ENCODE peak calls at places on chromosomes 12 and 14, in five cellular contexts. V, T, K, B and A are unnamed samples.

GRCh38 chr12:26195250-26195640 is at the start of gene SSPN:
- DNase-seq in V (peak), T (peak), K (no peak), B (peak), A (peak)

GRCh38 chr14:94100847-94101246 is 9.7 kb upstream of the IFI27 start:
- DNase-seq in V (peak), T (peak), K (no peak), B (no peak), A (peak)

GRCh38 chr12:58765653-58766554 is 154.4 kb downstream of the LRIG3 start:
- DNase-seq in V (peak), T (no peak), K (no peak), B (no peak), A (no peak)

GRCh38 chr12:66467932-66468331 is 165.6 kb downstream of the HELB start:
- DNase-seq in V (peak), T (peak), K (peak), B (peak), A (no peak)

GRCh38 chr12:117129391-117129790 is 30.2 kb upstream of the TESC start:
- DNase-seq in V (no peak), T (no peak), K (no peak), B (no peak), A (no peak)

GRCh38 chr12:92030618-92031017 is 115.0 kb downstream of the BTG1 start:
- DNase-seq in V (no peak), T (peak), K (no peak), B (peak), A (no peak)

GRCh38 chr12:32698285-32698684 is 19.2 kb downstream of the DNM1L start:
- DNase-seq in V (no peak), T (no peak), K (peak), B (no peak), A (no peak)

GRCh38 chr12:116416161-116416560 is 138.7 kb upstream of the MED13L start:
- DNase-seq in V (peak), T (no peak), K (no peak), B (no peak), A (no peak)

GRCh38 chr14:72924332-72924731 is 1.9 kb upstream of the DCAF4 start:
- DNase-seq in V (no peak), T (no peak), K (no peak), B (no peak), A (no peak)

GRCh38 chr14:68593806-68594536 is 198.9 kb downstream of the ZFP36L1 start:
- DNase-seq in V (no peak), T (no peak), K (no peak), B (no peak), A (no peak)

GRCh38 chr14:43647302-43647701 is 859.8 kb downstream of the FSCB start:
- DNase-seq in V (no peak), T (no peak), K (peak), B (no peak), A (no peak)

GRCh38 chr14:72644758-72645489 is 249.0 kb downstream of the DPF3 start:
- DNase-seq in V (peak), T (no peak), K (peak), B (no peak), A (no peak)

GRCh38 chr14:76101384-76101783 is 50.3 kb upstream of the GPATCH2L start:
- DNase-seq in V (peak), T (no peak), K (no peak), B (no peak), A (no peak)

GRCh38 chr14:30874999-30875787 is 834 bp downstream of the COCH start:
- DNase-seq in V (peak), T (no peak), K (peak), B (no peak), A (peak)

GRCh38 chr12:47687636-47688035 is 18.2 kb downstream of the RPAP3 start:
- DNase-seq in V (no peak), T (no peak), K (no peak), B (no peak), A (no peak)

GRCh38 chr12:49626169-49626835 is 2.9 kb downstream of the PRPF40B start:
- DNase-seq in V (peak), T (peak), K (no peak), B (no peak), A (no peak)

GRCh38 chr12:112716099-112717093 is 75.2 kb upstream of the RPH3A start:
- DNase-seq in V (peak), T (peak), K (peak), B (no peak), A (no peak)

GRCh38 chr14:54387328-54387727 is 9.5 kb upstream of the CDKN3 start:
- DNase-seq in V (no peak), T (no peak), K (no peak), B (no peak), A (no peak)

GRCh38 chr12:32270818-32271710 is 128.3 kb upstream of the FGD4 start:
- DNase-seq in V (peak), T (no peak), K (no peak), B (no peak), A (peak)

GRCh38 chr12:76450690-76451089 is 102.5 kb upstream of the BBS10 start:
- DNase-seq in V (peak), T (peak), K (no peak), B (no peak), A (peak)

GRCh38 chr12:25152055-25152454 is 42.9 kb downstream of the DNAI7 start:
- DNase-seq in V (no peak), T (no peak), K (no peak), B (no peak), A (no peak)

GRCh38 chr14:78746086-78746595 is 576.0 kb downstream of the NRXN3 start:
- DNase-seq in V (no peak), T (no peak), K (no peak), B (no peak), A (no peak)

GRCh38 chr14:70188608-70189540 is at the start of gene SLC8A3:
- DNase-seq in V (peak), T (peak), K (no peak), B (no peak), A (peak)

GRCh38 chr14:70190156-70190555 is 1.4 kb upstream of the SLC8A3 start:
- DNase-seq in V (no peak), T (no peak), K (no peak), B (no peak), A (peak)

GRCh38 chr14:70188292-70188607 is 501 bp downstream of the SLC8A3 start:
- DNase-seq in V (peak), T (no peak), K (no peak), B (no peak), A (peak)

GRCh38 chr14:70186826-70187483 is 1.8 kb downstream of the SLC8A3 start:
- DNase-seq in V (no peak), T (no peak), K (no peak), B (no peak), A (peak)

GRCh38 chr14:70189678-70190077 is 927 bp upstream of the SLC8A3 start:
- DNase-seq in V (no peak), T (no peak), K (no peak), B (no peak), A (no peak)
- H3K4me2 ChIP-seq in V (no peak), T (peak), K (no peak), B (no peak), A (peak)

DNA sequence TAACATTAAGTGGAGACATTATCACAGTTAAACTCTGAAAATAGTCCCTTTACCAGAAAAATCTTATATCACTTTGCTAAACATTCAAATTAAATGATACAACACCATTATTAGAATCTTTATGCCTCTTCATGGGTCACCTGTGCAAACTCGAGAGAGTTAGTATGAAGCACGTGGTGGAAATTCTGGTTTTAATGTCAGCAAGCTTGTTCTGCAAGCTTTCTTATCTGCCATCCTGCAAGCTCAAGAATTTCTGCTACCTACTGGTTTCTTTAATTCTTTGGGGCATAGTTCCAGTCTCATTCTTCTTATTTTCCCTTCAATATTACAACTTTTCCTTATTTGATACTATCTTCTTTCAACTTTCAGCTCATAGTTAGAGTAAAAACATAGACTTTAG is 868 bp downstream of the CATSPERB start:
- DNase-seq in V (no peak), T (no peak), K (no peak), B (no peak), A (no peak)
- H3K4me3 ChIP-seq in V (no peak), T (no peak), K (no peak), B (no peak), A (no peak)

DNA sequence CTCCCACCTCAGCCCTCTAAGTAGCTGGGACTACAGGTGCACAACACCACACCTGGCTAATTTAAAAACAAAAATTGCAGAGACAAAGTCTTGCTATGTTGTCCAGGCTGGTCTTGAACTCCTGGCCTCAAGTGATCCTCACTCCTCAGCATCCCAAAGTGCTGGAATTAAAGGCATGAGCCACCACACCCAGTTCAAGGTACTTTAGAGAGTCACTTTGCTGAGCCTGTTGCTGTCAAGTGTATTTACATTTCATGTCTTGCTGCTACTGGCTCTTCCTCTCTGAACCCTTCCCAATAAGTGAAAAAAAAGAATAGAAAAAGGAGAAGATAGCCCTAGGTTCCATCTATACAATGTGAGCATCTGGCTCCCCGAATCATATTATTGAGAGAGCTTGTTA is 38.4 kb downstream of the SLCO1A2 start:
- DNase-seq in V (no peak), T (no peak), K (no peak), B (no peak), A (no peak)
- H2AFZ ChIP-seq in V (peak), T (no peak), K (no peak), B (no peak), A (peak)

GRCh38 chr14:85280074-85280473 is 249.9 kb upstream of the FLRT2 start:
- DNase-seq in V (peak), T (peak), K (no peak), B (no peak), A (no peak)

GRCh38 chr14:85279407-85279806 is 250.5 kb upstream of the FLRT2 start:
- DNase-seq in V (no peak), T (no peak), K (no peak), B (no peak), A (no peak)

GRCh38 chr14:85276829-85277228 is 253.1 kb upstream of the FLRT2 start:
- DNase-seq in V (no peak), T (no peak), K (no peak), B (no peak), A (no peak)

GRCh38 chr14:85281921-85282320 is 248.0 kb upstream of the FLRT2 start:
- DNase-seq in V (no peak), T (no peak), K (no peak), B (no peak), A (no peak)
- H3K4me2 ChIP-seq in V (no peak), T (no peak), K (no peak), B (no peak), A (no peak)

DNA sequence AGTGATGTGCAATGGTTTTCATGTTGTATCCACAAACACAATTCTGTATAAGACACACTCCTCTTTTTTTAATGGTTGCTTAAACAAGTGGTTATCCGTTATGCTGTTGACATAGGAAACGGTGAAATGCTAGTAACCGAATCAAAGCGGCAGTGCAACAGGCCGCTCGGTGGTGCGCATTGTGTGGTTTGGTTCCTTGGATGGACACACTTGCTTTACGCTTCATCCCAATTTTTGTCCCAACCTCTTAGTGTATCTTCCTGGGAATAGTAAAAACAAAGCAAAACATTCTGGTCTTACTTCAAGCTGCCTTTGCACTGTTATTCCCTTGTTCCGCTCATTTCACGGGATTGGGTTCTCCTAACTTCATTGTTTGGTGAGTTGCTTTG is 625 bp upstream of the PTGER2 start:
- DNase-seq in V (peak), T (no peak), K (no peak), B (no peak), A (no peak)
- H3K4me3 ChIP-seq in V (peak), T (peak), K (no peak), B (no peak), A (peak)

GRCh38 chr12:46609281-46609623 is 216.5 kb downstream of the SLC38A4 start:
- DNase-seq in V (no peak), T (no peak), K (no peak), B (peak), A (peak)
- H2AFZ ChIP-seq in V (peak), T (peak), K (no peak), B (no peak), A (no peak)

GRCh38 chr12:122614839-122615238 is 87.8 kb downstream of the KNTC1 start:
- DNase-seq in V (peak), T (no peak), K (no peak), B (no peak), A (no peak)

GRCh38 chr12:122610911-122611310 is 83.9 kb downstream of the KNTC1 start:
- DNase-seq in V (no peak), T (no peak), K (no peak), B (no peak), A (no peak)

GRCh38 chr12:122615780-122616179 is 87.4 kb downstream of the HCAR2 start:
- DNase-seq in V (no peak), T (no peak), K (no peak), B (no peak), A (no peak)
- H3K4me2 ChIP-seq in V (no peak), T (no peak), K (no peak), B (no peak), A (no peak)